ENCODE peak calls at places on chromosome 11, in nine cellular contexts. I, S, Z, Y, Q, C, R, X and V are unnamed samples.

GRCh38 chr11:46696212-46696558 is 4.2 kb downstream of the ARHGAP1 start:
- DNase-seq in I (no peak), S (no peak), Z (no peak), Y (no peak), Q (no peak), C (peak; percentile 76), R (no peak), X (no peak), V (no peak)

GRCh38 chr11:36141161-36141560 is 148.1 kb downstream of the COMMD9 start:
- DNase-seq in I (no peak), S (no peak), Z (no peak), Y (no peak), Q (no peak), C (no peak), R (no peak), X (no peak), V (no peak)

GRCh38 chr11:102317768-102318103 is 452 bp downstream of the BIRC3 start:
- DNase-seq in I (no peak), S (no peak), Z (no peak), Y (no peak), Q (no peak), C (no peak), R (no peak), X (no peak), V (no peak)

GRCh38 chr11:110173775-110174644 is 80.8 kb downstream of the ZC3H12C start:
- DNase-seq in I (peak; percentile 81), S (no peak), Z (peak; percentile 57), Y (peak; percentile 82), Q (peak; percentile 74), C (peak; percentile 88), R (peak; percentile 51), X (peak; percentile 76), V (peak; percentile 88)

GRCh38 chr11:48124880-48125279 is 91.7 kb upstream of the OR4B1 start:
- DNase-seq in I (no peak), S (peak; percentile 35), Z (no peak), Y (no peak), Q (no peak), C (no peak), R (no peak), X (no peak), V (no peak)

GRCh38 chr11:70303070-70303469 is 32.6 kb downstream of the PPFIA1 start:
- DNase-seq in I (peak; percentile 79), S (no peak), Z (peak; percentile 27), Y (peak; percentile 72), Q (no peak), C (no peak), R (no peak), X (no peak), V (no peak)

GRCh38 chr11:78432058-78432515 is 14.5 kb upstream of the GAB2 start:
- DNase-seq in I (peak; percentile 18), S (no peak), Z (peak; percentile 55), Y (peak; percentile 51), Q (no peak), C (no peak), R (no peak), X (peak; percentile 17), V (no peak)

GRCh38 chr11:66081505-66081904 is 11.4 kb downstream of the PACS1 start:
- DNase-seq in I (no peak), S (peak; percentile 91), Z (no peak), Y (peak; percentile 33), Q (no peak), C (peak; percentile 51), R (no peak), X (no peak), V (peak; percentile 53)

GRCh38 chr11:14381968-14382367 is 23.0 kb upstream of the RRAS2 start:
- DNase-seq in I (no peak), S (no peak), Z (no peak), Y (no peak), Q (no peak), C (no peak), R (no peak), X (no peak), V (no peak)

GRCh38 chr11:125166347-125166841 is 1.8 kb downstream of the PKNOX2 start:
- DNase-seq in I (peak; percentile 34), S (no peak), Z (peak; percentile 42), Y (peak; percentile 58), Q (no peak), C (no peak), R (no peak), X (peak; percentile 30), V (peak; percentile 64)

GRCh38 chr11:45451766-45452440 is 165.8 kb upstream of the SYT13 start:
- DNase-seq in I (peak; percentile 44), S (no peak), Z (no peak), Y (peak; percentile 87), Q (no peak), C (no peak), R (no peak), X (no peak), V (peak; percentile 12)

GRCh38 chr11:15616130-15617105 is 501.7 kb downstream of the INSC start:
- DNase-seq in I (no peak), S (no peak), Z (no peak), Y (no peak), Q (no peak), C (no peak), R (no peak), X (no peak), V (no peak)
- TF ChIP-seq CTCF in I (no peak), S (no peak), Z (no peak), Y (no peak), Q (no peak), C (no peak), R (no peak), X (no peak), V (no peak)

GRCh38 chr11:83087035-83087434 is 15.3 kb upstream of the RAB30 start:
- DNase-seq in I (no peak), S (no peak), Z (no peak), Y (peak; percentile 6), Q (no peak), C (no peak), R (no peak), X (no peak), V (no peak)
- TF ChIP-seq CTCF in I (no peak), S (peak; percentile 31), Z (peak; percentile 31), Y (peak; percentile 7), Q (no peak), C (no peak), R (peak; percentile 51), X (peak; percentile 46), V (peak; percentile 32)

GRCh38 chr11:117219995-117220394 is 11.9 kb downstream of the PCSK7 start:
- DNase-seq in I (no peak), S (no peak), Z (no peak), Y (no peak), Q (peak; percentile 5), C (no peak), R (no peak), X (no peak), V (no peak)

GRCh38 chr11:117219455-117219854 is 12.4 kb downstream of the PCSK7 start:
- DNase-seq in I (no peak), S (no peak), Z (peak; percentile 25), Y (no peak), Q (peak; percentile 21), C (no peak), R (no peak), X (no peak), V (no peak)

GRCh38 chr11:117218133-117218915 is 13.5 kb downstream of the PCSK7 start:
- DNase-seq in I (peak; percentile 66), S (peak; percentile 77), Z (peak; percentile 85), Y (peak; percentile 97), Q (peak; percentile 21), C (peak; percentile 35), R (no peak), X (no peak), V (no peak)

GRCh38 chr11:117217685-117218084 is 14.2 kb downstream of the PCSK7 start:
- DNase-seq in I (no peak), S (no peak), Z (peak; percentile 36), Y (no peak), Q (peak; percentile 17), C (no peak), R (no peak), X (no peak), V (no peak)

GRCh38 chr11:117219001-117219400 is 12.9 kb downstream of the PCSK7 start:
- DNase-seq in I (no peak), S (no peak), Z (peak; percentile 38), Y (no peak), Q (peak; percentile 21), C (no peak), R (no peak), X (no peak), V (no peak)
- TF ChIP-seq CTCF in I (no peak), S (no peak), Z (no peak), Y (no peak), Q (no peak), C (no peak), R (no peak), X (no peak), V (no peak)

DNA sequence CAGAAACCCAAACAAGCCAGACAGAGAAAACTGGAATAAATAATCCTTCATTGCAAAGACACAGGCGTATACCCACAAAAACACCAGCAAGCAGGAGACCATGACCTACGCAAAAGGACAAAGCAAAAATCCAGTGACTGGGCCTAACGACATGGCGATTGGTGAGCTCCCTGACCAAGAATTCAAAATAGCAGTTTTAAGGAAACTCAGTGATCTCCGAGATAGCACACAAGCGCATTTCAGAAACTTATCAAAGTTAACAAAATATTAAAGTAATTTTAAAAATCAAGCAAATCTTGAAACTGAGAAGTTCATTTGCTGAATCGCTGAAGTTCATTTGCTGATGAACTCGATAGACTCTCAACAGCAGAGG is 27.6 kb downstream of the DBX1 start:
- DNase-seq in I (no peak), S (no peak), Z (no peak), Y (no peak), Q (no peak), C (no peak), R (no peak), X (no peak), V (no peak)
- TF ChIP-seq CTCF in I (no peak), S (no peak), Z (no peak), Y (no peak), Q (no peak), C (no peak), R (no peak), X (peak; percentile 7), V (no peak)

GRCh38 chr11:106132582-106133354 is 55.3 kb downstream of the AASDHPPT start:
- DNase-seq in I (no peak), S (no peak), Z (no peak), Y (no peak), Q (no peak), C (no peak), R (no peak), X (no peak), V (no peak)

GRCh38 chr11:106137061-106137460 is 59.6 kb downstream of the AASDHPPT start:
- DNase-seq in I (no peak), S (no peak), Z (no peak), Y (no peak), Q (no peak), C (no peak), R (no peak), X (no peak), V (no peak)

GRCh38 chr11:106131998-106132397 is 54.5 kb downstream of the AASDHPPT start:
- DNase-seq in I (no peak), S (no peak), Z (no peak), Y (no peak), Q (no peak), C (no peak), R (no peak), X (no peak), V (no peak)

GRCh38 chr11:106137758-106138157 is 60.3 kb downstream of the AASDHPPT start:
- DNase-seq in I (no peak), S (no peak), Z (no peak), Y (no peak), Q (no peak), C (no peak), R (no peak), X (no peak), V (no peak)

GRCh38 chr11:106133529-106133928 is 56.1 kb downstream of the AASDHPPT start:
- DNase-seq in I (peak; percentile 26), S (no peak), Z (no peak), Y (no peak), Q (no peak), C (no peak), R (no peak), X (no peak), V (no peak)
- TF ChIP-seq CTCF in I (peak; percentile 45), S (no peak), Z (no peak), Y (peak; percentile 28), Q (no peak), C (peak; percentile 8), R (peak; percentile 24), X (peak; percentile 38), V (no peak)